ENCODE peak calls at places on chromosomes 12 and 14, in eight cellular contexts. B, T, A, R, O, L, V and K are unnamed samples.

GRCh38 chr12:128190614-128191013 is 76.4 kb upstream of the TMEM132C start:
- DNase-seq in B (no peak), T (no peak), A (peak; percentile 31), R (no peak), O (peak; percentile 69), L (no peak), V (no peak), K (no peak)

GRCh38 chr12:105100998-105101397 is 6.5 kb upstream of the WASHC4 start:
- DNase-seq in B (no peak), T (no peak), A (no peak), R (no peak), O (no peak), L (no peak), V (no peak), K (peak; percentile 24)

GRCh38 chr14:82003418-82003817 is 469.8 kb upstream of the SEL1L start:
- DNase-seq in B (no peak), T (no peak), A (no peak), R (no peak), O (no peak), L (no peak), V (no peak), K (no peak)

GRCh38 chr12:9640024-9640423 is 29.5 kb upstream of the CLEC2D start:
- DNase-seq in B (no peak), T (no peak), A (no peak), R (no peak), O (no peak), L (no peak), V (no peak), K (no peak)

GRCh38 chr12:109879332-109880048 is 851 bp downstream of the GLTP start:
- DNase-seq in B (no peak), T (no peak), A (no peak), R (no peak), O (peak; percentile 42), L (no peak), V (no peak), K (no peak)

GRCh38 chr14:59360923-59361794 is 104.0 kb downstream of the GPR135 start:
- DNase-seq in B (peak; percentile 69), T (peak; percentile 59), A (no peak), R (peak; percentile 42), O (peak; percentile 62), L (no peak), V (peak; percentile 86), K (peak; percentile 95)

GRCh38 chr14:101739446-101740141 is 21.9 kb upstream of the PPP2R5C start:
- DNase-seq in B (no peak), T (no peak), A (no peak), R (no peak), O (no peak), L (no peak), V (no peak), K (no peak)

GRCh38 chr14:55094630-55095157 is 34.4 kb upstream of the LGALS3 start:
- DNase-seq in B (no peak), T (no peak), A (no peak), R (no peak), O (no peak), L (no peak), V (no peak), K (no peak)

GRCh38 chr12:70962226-70962794 is 41.8 kb upstream of the PTPRR start:
- DNase-seq in B (no peak), T (no peak), A (no peak), R (no peak), O (no peak), L (no peak), V (no peak), K (no peak)

GRCh38 chr12:107778383-107779015 is 4.0 kb downstream of the ASCL4 start:
- DNase-seq in B (no peak), T (peak; percentile 3), A (no peak), R (no peak), O (no peak), L (no peak), V (no peak), K (peak; percentile 45)

GRCh38 chr14:99749142-99749541 is 44.1 kb upstream of the EML1 start:
- DNase-seq in B (no peak), T (no peak), A (no peak), R (peak; percentile 32), O (no peak), L (no peak), V (no peak), K (no peak)

GRCh38 chr14:64601571-64601970 is 51.8 kb downstream of the PPP1R36 start:
- DNase-seq in B (no peak), T (no peak), A (no peak), R (no peak), O (no peak), L (no peak), V (no peak), K (no peak)

GRCh38 chr12:103924761-103925641 is 5.2 kb upstream of the HSP90B1 start:
- DNase-seq in B (no peak), T (no peak), A (no peak), R (no peak), O (no peak), L (peak; percentile 96), V (peak; percentile 39), K (peak; percentile 54)

GRCh38 chr12:57008113-57008687 is 1.9 kb upstream of the ZBTB39 start:
- DNase-seq in B (peak; percentile 63), T (peak; percentile 59), A (no peak), R (no peak), O (peak; percentile 72), L (peak; percentile 27), V (peak; percentile 52), K (peak; percentile 84)
- TF ChIP-seq MAX in B (no peak), T (no peak), A (no peak), R (no peak), O (no peak), L (no peak), V (no peak), K (no peak)

GRCh38 chr14:75566321-75566720 is 12.1 kb upstream of the FLVCR2 start:
- DNase-seq in B (no peak), T (no peak), A (no peak), R (no peak), O (no peak), L (no peak), V (no peak), K (no peak)
- H3K4me3 ChIP-seq in B (no peak overlapping the region), T (no peak overlapping the region), A (no peak overlapping the region), R (no peak overlapping the region), O (no peak overlapping the region), L (no peak overlapping the region), V (no peak overlapping the region), K (no peak overlapping the region)

GRCh38 chr12:46154221-46154975 is 114.4 kb downstream of the SLC38A1 start:
- DNase-seq in B (peak; percentile 19), T (no peak), A (no peak), R (no peak), O (no peak), L (no peak), V (peak; percentile 3), K (no peak)
- TF ChIP-seq MAX in B (no peak), T (no peak), A (no peak), R (no peak), O (no peak), L (no peak), V (no peak), K (no peak)

GRCh38 chr14:89657014-89657413 is 240.0 kb upstream of the FOXN3 start:
- DNase-seq in B (no peak), T (no peak), A (no peak), R (no peak), O (no peak), L (no peak), V (no peak), K (no peak)

GRCh38 chr14:89658977-89659670 is 242.1 kb upstream of the FOXN3 start:
- DNase-seq in B (no peak), T (no peak), A (no peak), R (no peak), O (no peak), L (no peak), V (no peak), K (no peak)

GRCh38 chr14:89665262-89665661 is 248.2 kb upstream of the FOXN3 start:
- DNase-seq in B (no peak), T (peak; percentile 56), A (no peak), R (no peak), O (no peak), L (no peak), V (no peak), K (no peak)

GRCh38 chr14:89661392-89661791 is 244.4 kb upstream of the FOXN3 start:
- DNase-seq in B (no peak), T (no peak), A (no peak), R (no peak), O (no peak), L (no peak), V (no peak), K (no peak)

GRCh38 chr14:89660183-89660582 is 243.2 kb upstream of the FOXN3 start:
- DNase-seq in B (no peak), T (no peak), A (no peak), R (no peak), O (peak; percentile 55), L (no peak), V (no peak), K (no peak)
- H3K4me3 ChIP-seq in B (no peak overlapping the region), T (no peak overlapping the region), A (no peak overlapping the region), R (no peak overlapping the region), O (no peak overlapping the region), L (no peak overlapping the region), V (no peak overlapping the region), K (no peak overlapping the region)